ENCODE peak calls at places on chromosome 9, in four cellular contexts. P is K562; Z is PC-3; G is CD4-positive, CD25-positive, alpha-beta regulatory T cell. Y is an unnamed sample.

GRCh38 chr9:90801507-90802289 is at the start of gene SYK:
- DNase-seq in P (peak), Z (peak), G (no peak), Y (peak)

GRCh38 chr9:33697171-33697570 is 98.2 kb upstream of the PRSS3 start:
- DNase-seq in Z (no peak), P (no peak), G (no peak), Y (no peak)

GRCh38 chr9:14313951-14314423 is at the start of gene NFIB:
- DNase-seq in G (no peak), Z (peak), P (peak), Y (peak)

GRCh38 chr9:9970514-9970913 is 642.3 kb downstream of the PTPRD start:
- DNase-seq in P (no peak), Z (no peak), G (no peak), Y (no peak)

GRCh38 chr9:112546149-112547012 is 59.8 kb downstream of the KIAA1958 start:
- DNase-seq in P (peak), Z (no peak), G (no peak), Y (no peak)

GRCh38 chr9:36401179-36401740 is 1.2 kb upstream of the RNF38 start:
- DNase-seq in G (no peak), Z (peak), P (peak), Y (no peak)

GRCh38 chr9:76403352-76403751 is 9.1 kb upstream of the RFK start:
- DNase-seq in G (no peak), Z (peak), P (peak), Y (no peak)

GRCh38 chr9:14428781-14429230 is 114.9 kb upstream of the NFIB start:
- DNase-seq in G (no peak), P (peak), Z (peak), Y (peak)

GRCh38 chr9:116154334-116154975 is 864 bp downstream of the PAPPA start:
- DNase-seq in Z (no peak), G (no peak), P (no peak), Y (no peak)

GRCh38 chr9:20640331-20641187 is 18.3 kb upstream of the MLLT3 start:
- DNase-seq in G (peak), P (no peak), Z (peak), Y (peak)

GRCh38 chr9:107784235-107784958 is 294.8 kb upstream of the KLF4 start:
- DNase-seq in G (no peak), Z (no peak), P (peak), Y (no peak)

GRCh38 chr9:79236466-79236865 is 335.3 kb upstream of the TLE4 start:
- DNase-seq in P (no peak), G (no peak), Z (peak), Y (no peak)

GRCh38 chr9:89523948-89524347 is 26.0 kb upstream of the SEMA4D start:
- DNase-seq in Z (no peak), P (no peak), G (peak), Y (no peak)

DNA sequence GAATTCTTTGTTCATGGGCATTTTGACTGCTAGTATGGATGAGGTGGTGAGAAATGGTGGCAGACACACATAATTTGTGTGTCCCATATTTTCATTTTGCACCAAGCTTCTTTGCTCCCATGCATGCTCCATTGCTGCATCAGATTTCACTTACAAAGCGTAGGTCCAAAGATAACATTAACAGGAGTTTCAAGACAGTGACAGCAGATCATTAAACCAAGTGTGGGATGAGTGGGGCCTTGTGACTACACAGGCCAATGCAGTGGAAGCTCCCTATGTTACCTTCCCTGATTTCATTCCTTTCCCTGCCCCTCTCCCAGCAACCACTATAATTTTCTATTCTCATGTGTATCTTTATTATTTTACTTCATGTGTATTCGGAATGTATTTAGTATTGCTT is 142.0 kb downstream of the AOPEP start:
- DNase-seq in G (no peak), P (no peak), Z (no peak), Y (no peak)
- H3K27ac ChIP-seq in G (no peak), P (no peak), Z (peak), Y (no peak)

DNA sequence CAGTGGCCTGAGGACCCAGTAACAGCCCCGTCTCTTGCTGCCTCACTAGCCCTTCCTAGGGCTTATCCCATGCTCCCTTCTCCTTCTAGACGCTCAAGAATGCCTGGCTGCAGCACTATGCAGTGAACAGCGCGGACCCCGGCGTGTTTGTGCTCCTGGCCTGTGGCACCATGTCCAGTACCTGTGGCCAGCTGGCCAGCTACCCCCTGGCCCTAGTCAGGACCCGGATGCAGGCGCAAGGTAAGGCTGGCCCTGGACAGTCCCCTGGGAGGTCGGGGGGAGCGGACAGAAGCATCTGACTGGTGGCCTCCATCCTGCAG is 20.6 kb downstream of the PTGES2 start:
- DNase-seq in P (no peak), G (no peak), Z (no peak), Y (no peak)
- H3K27ac ChIP-seq in P (no peak), G (no peak), Z (no peak), Y (no peak)

GRCh38 chr9:124335320-124335707 is 77.6 kb downstream of the NEK6 start:
- DNase-seq in G (no peak), Z (no peak), P (no peak), Y (no peak)
- H3K27ac ChIP-seq in G (no peak), Z (no peak), P (no peak), Y (no peak)

GRCh38 chr9:124285490-124285889 is 27.7 kb downstream of the NEK6 start:
- DNase-seq in P (peak), G (no peak), Z (no peak), Y (no peak)
- H3K27ac ChIP-seq in P (no peak), G (peak), Z (no peak), Y (peak)

GRCh38 chr9:109493648-109494047 is 4.5 kb downstream of the PTPN3 start:
- DNase-seq in G (no peak), Z (no peak), P (no peak), Y (no peak)
- H3K27ac ChIP-seq in G (no peak), Z (no peak), P (no peak), Y (no peak)

GRCh38 chr9:122403381-122404002 is 32.7 kb downstream of the PTGS1 start:
- DNase-seq in Z (no peak), G (no peak), P (no peak), Y (no peak)
- H3K27ac ChIP-seq in Z (no peak), G (no peak), P (no peak), Y (no peak)

Y was measured in substantia nigra.